ENCODE peak calls at places on chromosomes 5 and 9, in ten cellular contexts. W is epithelial cell of proximal tubule, E is IMR-90, H is endodermal cell, O is stomach, T is GM06990, A is AG10803, K is BJ, F is right lobe of liver, N is esophagus muscularis mucosa. X is an unnamed sample.

GRCh38 chr5:56160723-56161445 is 72.2 kb downstream of the ANKRD55 start:
- DNase-seq in H (no peak), A (no peak), K (no peak), E (no peak), O (no peak), T (no peak), W (no peak), N (no peak), F (no peak), X (no peak)

GRCh38 chr5:34535944-34536628 is 120.0 kb upstream of the RAI14 start:
- DNase-seq in E (peak; percentile 40), K (no peak), O (no peak), A (no peak), N (no peak), W (no peak), T (no peak), H (no peak), F (no peak), X (no peak)

GRCh38 chr5:140182075-140182709 is 7.2 kb downstream of the CYSTM1 start:
- DNase-seq in F (no peak), K (no peak), H (no peak), O (no peak), N (no peak), A (peak; percentile 65), T (no peak), E (no peak), W (no peak), X (no peak)

GRCh38 chr5:81752644-81752963 is 1.7 kb upstream of the SSBP2 start:
- DNase-seq in F (no peak), T (no peak), A (no peak), K (no peak), W (no peak), H (no peak), N (no peak), O (no peak), E (no peak), X (no peak)

GRCh38 chr5:149796836-149797235 is 66.7 kb downstream of the PPARGC1B start:
- DNase-seq in N (no peak), O (no peak), H (no peak), F (no peak), W (no peak), A (no peak), T (no peak), K (no peak), E (no peak), X (no peak)

GRCh38 chr5:18105449-18105848 is 471.2 kb downstream of the TAF11L14 start:
- DNase-seq in E (no peak), H (no peak), N (no peak), O (no peak), W (no peak), K (no peak), F (no peak), A (no peak), T (no peak), X (no peak)

GRCh38 chr9:5552301-5552700 is 42.0 kb downstream of the PDCD1LG2 start:
- DNase-seq in T (no peak), F (no peak), O (no peak), A (no peak), E (peak; percentile 79), W (no peak), K (no peak), H (no peak), N (no peak), X (no peak)

GRCh38 chr5:154972476-154973080 is 31.7 kb downstream of the MRPL22 start:
- DNase-seq in F (no peak), E (peak; percentile 53), O (no peak), W (no peak), A (peak; percentile 40), N (no peak), K (no peak), T (no peak), H (peak; percentile 80), X (no peak)

GRCh38 chr9:89658931-89659330 is 54.1 kb downstream of the GADD45G start:
- DNase-seq in N (no peak), O (peak; percentile 69), K (no peak), H (no peak), T (no peak), E (no peak), A (no peak), F (no peak), W (no peak), X (no peak)

GRCh38 chr5:158824167-158824882 is 275.4 kb downstream of the EBF1 start:
- DNase-seq in N (no peak), E (no peak), W (no peak), H (no peak), K (no peak), F (no peak), T (no peak), O (no peak), A (no peak), X (no peak)

GRCh38 chr9:133607976-133608375 is 1.2 kb downstream of the FAM163B start:
- DNase-seq in K (no peak), F (no peak), H (no peak), T (no peak), W (no peak), A (no peak), O (no peak), N (no peak), E (no peak), X (no peak)

GRCh38 chr9:133119461-133120342 is 1.3 kb downstream of the RALGDS start:
- DNase-seq in T (no peak), H (no peak), F (no peak), K (no peak), W (no peak), A (no peak), O (no peak), N (no peak), E (peak; percentile 4), X (peak; percentile 56)

GRCh38 chr5:136799806-136800372 is 434.5 kb upstream of the TRPC7 start:
- DNase-seq in K (no peak), A (no peak), F (no peak), T (no peak), W (no peak), E (no peak), N (peak; percentile 53), O (no peak), H (peak; percentile 53), X (no peak)

GRCh38 chr9:5784526-5785315 is 48.2 kb downstream of the ERMP1 start:
- DNase-seq in A (peak; percentile 13), F (no peak), K (no peak), N (no peak), H (peak; percentile 51), W (no peak), O (no peak), E (no peak), T (no peak), X (no peak)

GRCh38 chr5:165321912-165322311 is 1816.5 kb downstream of the MAT2B start:
- DNase-seq in K (no peak), E (peak; percentile 77), A (no peak), N (no peak), O (no peak), H (no peak), T (no peak), F (no peak), W (no peak), X (no peak)

GRCh38 chr9:113222482-113222841 is 1.1 kb downstream of the SLC31A1 start:
- DNase-seq in K (no peak), O (no peak), H (peak; percentile 55), N (no peak), F (no peak), T (no peak), A (peak; percentile 49), E (peak; percentile 22), W (peak; percentile 19), X (no peak)

DNA sequence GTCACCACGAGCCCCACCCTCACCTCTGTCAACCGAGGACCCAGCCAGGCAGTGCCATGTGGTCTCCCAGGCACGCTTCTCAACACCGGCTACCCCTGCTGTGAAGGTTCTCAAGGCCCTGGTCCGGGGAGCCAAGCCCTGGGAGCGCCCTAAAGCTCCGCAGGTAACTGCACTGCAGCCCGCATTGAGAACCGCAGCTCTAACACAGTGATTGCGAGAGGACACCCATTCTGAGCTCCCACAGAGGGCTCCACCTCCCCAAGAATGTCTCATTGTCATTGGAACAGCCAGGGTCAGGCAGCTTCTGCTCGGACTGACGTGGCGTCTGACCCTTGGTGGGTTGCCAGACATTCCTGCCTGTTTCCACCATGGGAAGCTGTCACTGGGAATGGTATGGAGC is 88.3 kb downstream of the ANKRD33B start:
- DNase-seq in O (peak; percentile 17), N (no peak), F (no peak), A (peak; percentile 11), T (no peak), E (peak; percentile 59), H (peak; percentile 46), K (no peak), W (no peak), X (no peak)
- TF ChIP-seq CTCF in O (no peak), N (no peak), F (no peak), A (no peak), T (no peak), E (no peak), H (no peak), K (no peak), W (no peak), X (no peak)

DNA sequence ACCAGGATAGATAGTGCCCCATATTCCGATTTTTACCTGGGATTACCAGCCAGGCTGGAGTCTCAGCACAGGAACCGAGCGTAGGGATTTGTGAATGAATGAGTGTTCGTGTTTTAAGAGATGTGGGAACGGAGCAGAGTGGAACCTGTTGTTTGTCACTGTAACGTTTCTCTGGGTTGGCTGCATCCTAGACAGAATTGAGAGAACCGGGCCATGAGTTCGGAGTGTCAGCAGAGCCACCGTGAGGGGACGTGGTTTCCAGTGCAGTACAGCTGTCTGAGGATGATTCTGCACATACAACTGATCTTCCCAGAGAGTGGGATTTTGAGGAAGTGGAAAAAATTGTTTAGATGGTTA is 1.2 kb downstream of the PDE8B start:
- DNase-seq in F (no peak), K (no peak), E (no peak), T (no peak), H (no peak), A (no peak), O (no peak), N (no peak), W (no peak), X (no peak)
- H3K4me3 ChIP-seq in F (no peak overlapping the region), K (peak overlapping the region; percentile 40), E (no peak overlapping the region), T (no peak overlapping the region), H (peak overlapping the region; percentile 39), A (no peak overlapping the region), O (peak overlapping the region; percentile 65), N (peak overlapping the region; percentile 59), W (no peak overlapping the region), X (peak overlapping the region; percentile 63)

GRCh38 chr5:38751103-38751502 is 94.7 kb upstream of the OSMR start:
- DNase-seq in E (no peak), W (no peak), O (no peak), N (peak; percentile 81), T (no peak), A (no peak), K (no peak), H (peak; percentile 65), F (no peak), X (no peak)
- TF ChIP-seq CTCF in E (no peak), W (peak; percentile 19), O (no peak), N (no peak), T (no peak), A (no peak), K (no peak), H (peak; percentile 66), F (no peak), X (no peak)

DNA sequence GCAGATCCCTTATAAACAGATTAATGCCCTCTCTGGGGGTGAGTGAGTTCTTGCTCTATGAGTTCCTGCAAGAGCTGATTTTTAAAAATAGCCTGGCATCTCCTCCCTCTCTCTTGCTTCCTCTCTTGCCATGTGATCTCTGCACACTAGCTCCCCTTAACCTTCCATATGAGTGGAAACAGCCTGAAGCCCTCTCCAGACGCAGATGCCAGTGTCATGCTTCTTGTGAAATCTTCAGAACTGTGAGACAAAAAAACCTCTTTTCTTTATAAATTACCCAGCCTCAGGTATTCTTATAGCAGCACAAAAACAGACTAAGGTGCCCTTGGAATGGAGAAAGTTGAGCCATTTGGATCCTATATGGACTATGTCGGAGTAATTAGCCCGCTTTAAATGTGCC is 559.7 kb upstream of the CYLC2 start:
- DNase-seq in N (no peak), O (no peak), F (no peak), W (no peak), H (no peak), E (no peak), K (no peak), T (no peak), A (no peak), X (no peak)
- H3K4me3 ChIP-seq in N (no peak overlapping the region), O (no peak overlapping the region), F (no peak overlapping the region), W (no peak overlapping the region), H (no peak overlapping the region), E (no peak overlapping the region), K (no peak overlapping the region), T (no peak overlapping the region), A (no peak overlapping the region), X (no peak overlapping the region)